ENCODE peak calls at places on chromosome 12, in six cellular contexts. B is K562, E is fibroblast of lung, I is cardiac fibroblast, U is progenitor cell of endocrine pancreas, R is pancreas. L is an unnamed sample.

GRCh38 chr12:14314801-14315200 is 50.7 kb upstream of the ATF7IP start:
- DNase-seq in B (no peak), E (no peak), I (no peak), U (no peak), R (no peak), L (no peak)

GRCh38 chr12:21336656-21337055 is 1.9 kb upstream of the SLCO1A2 start:
- DNase-seq in B (no peak), E (no peak), I (no peak), U (no peak), R (no peak), L (no peak)

GRCh38 chr12:26062566-26062965 is 62.3 kb downstream of the BHLHE41 start:
- DNase-seq in B (no peak), E (peak), I (peak), U (no peak), R (no peak), L (no peak)

GRCh38 chr12:108633534-108634224 is at the start of gene SELPLG:
- DNase-seq in B (no peak), E (no peak), I (no peak), U (no peak), R (no peak), L (peak)

GRCh38 chr12:47813491-47814196 is 6.1 kb downstream of the HDAC7 start:
- DNase-seq in B (peak), E (no peak), I (peak), U (no peak), R (no peak), L (peak)

GRCh38 chr12:15963271-15963670 is 52.1 kb downstream of the DERA start:
- DNase-seq in B (no peak), E (peak), I (peak), U (no peak), R (no peak), L (no peak)

GRCh38 chr12:52247622-52248540 is 14.8 kb downstream of the KRT7 start:
- DNase-seq in B (no peak), E (no peak), I (no peak), U (no peak), R (peak), L (no peak)

GRCh38 chr12:92614502-92614901 is 88.3 kb upstream of the PLEKHG7 start:
- DNase-seq in B (no peak), E (no peak), I (no peak), U (no peak), R (no peak), L (no peak)

GRCh38 chr12:120761581-120761980 is 36.0 kb downstream of the ACADS start:
- DNase-seq in B (no peak), E (peak), I (peak), U (no peak), R (no peak), L (no peak)

GRCh38 chr12:20257311-20257710 is 111.0 kb upstream of the PDE3A start:
- DNase-seq in B (no peak), E (peak), I (no peak), U (no peak), R (no peak), L (no peak)

GRCh38 chr12:27161458-27162228 is 79.3 kb upstream of the C12orf71 start:
- DNase-seq in B (no peak), E (no peak), I (peak), U (no peak), R (no peak), L (no peak)

GRCh38 chr12:19694627-19695026 is 255.3 kb downstream of the AEBP2 start:
- DNase-seq in B (no peak), E (peak), I (peak), U (no peak), R (no peak), L (no peak)

GRCh38 chr12:115464008-115464672 is 780.2 kb upstream of the TBX3 start:
- DNase-seq in B (no peak), E (no peak), I (no peak), U (no peak), R (no peak), L (no peak)

GRCh38 chr12:30753761-30754382 is 879 bp downstream of the CAPRIN2 start:
- DNase-seq in B (no peak), E (peak), I (peak), U (no peak), R (no peak), L (no peak)

GRCh38 chr12:38934078-38934584 is 28.7 kb upstream of the CPNE8 start:
- DNase-seq in B (peak), E (no peak), I (no peak), U (no peak), R (no peak), L (no peak)

GRCh38 chr12:69101505-69101904 is 137.9 kb upstream of the CPSF6 start:
- DNase-seq in B (no peak), E (peak), I (peak), U (no peak), R (peak), L (no peak)

GRCh38 chr12:89863332-89863938 is 154.8 kb upstream of the ATP2B1 start:
- DNase-seq in B (no peak), E (no peak), I (no peak), U (no peak), R (no peak), L (no peak)

GRCh38 chr12:23949212-23950010 is at the start of gene SOX5:
- DNase-seq in B (peak), E (peak), I (peak), U (peak), R (peak), L (no peak)

GRCh38 chr12:101823891-101824290 is 6.9 kb downstream of the GNPTAB start:
- DNase-seq in B (peak), E (peak), I (no peak), U (no peak), R (peak), L (peak)

GRCh38 chr12:17076335-17076734 is 470.4 kb upstream of the LMO3 start:
- DNase-seq in B (no peak), E (peak), I (no peak), U (no peak), R (no peak), L (no peak)

GRCh38 chr12:95473440-95473946 is 459 bp upstream of the METAP2 start:
- DNase-seq in B (peak), E (peak), I (peak), U (no peak), R (peak), L (no peak)

GRCh38 chr12:70393787-70394519 is 27.9 kb downstream of the KCNMB4 start:
- DNase-seq in B (no peak), E (peak), I (peak), U (no peak), R (no peak), L (no peak)

GRCh38 chr12:124603143-124603542 is 35.7 kb upstream of the NCOR2 start:
- DNase-seq in B (no peak), E (no peak), I (no peak), U (no peak), R (no peak), L (no peak)

GRCh38 chr12:40171501-40171900 is 53.3 kb upstream of the LRRK2 start:
- DNase-seq in B (no peak), E (no peak), I (peak), U (no peak), R (no peak), L (no peak)

GRCh38 chr12:553216-554000 is 93.7 kb downstream of the B4GALNT3 start:
- DNase-seq in B (no peak), E (no peak), I (no peak), U (no peak), R (no peak), L (peak)

GRCh38 chr12:124837958-124838803 is 25.5 kb downstream of the SCARB1 start:
- DNase-seq in B (no peak), E (peak), I (peak), U (no peak), R (peak), L (peak)

GRCh38 chr12:68560823-68561422 is 49.8 kb upstream of the RAP1B start:
- DNase-seq in B (no peak), E (no peak), I (no peak), U (no peak), R (no peak), L (no peak)

GRCh38 chr12:71195338-71195896 is 37.6 kb upstream of the TSPAN8 start:
- DNase-seq in B (no peak), E (no peak), I (no peak), U (no peak), R (no peak), L (no peak)

GRCh38 chr12:47120736-47121135 is 41.0 kb upstream of the AMIGO2 start:
- DNase-seq in B (no peak), E (no peak), I (no peak), U (no peak), R (no peak), L (no peak)

DNA sequence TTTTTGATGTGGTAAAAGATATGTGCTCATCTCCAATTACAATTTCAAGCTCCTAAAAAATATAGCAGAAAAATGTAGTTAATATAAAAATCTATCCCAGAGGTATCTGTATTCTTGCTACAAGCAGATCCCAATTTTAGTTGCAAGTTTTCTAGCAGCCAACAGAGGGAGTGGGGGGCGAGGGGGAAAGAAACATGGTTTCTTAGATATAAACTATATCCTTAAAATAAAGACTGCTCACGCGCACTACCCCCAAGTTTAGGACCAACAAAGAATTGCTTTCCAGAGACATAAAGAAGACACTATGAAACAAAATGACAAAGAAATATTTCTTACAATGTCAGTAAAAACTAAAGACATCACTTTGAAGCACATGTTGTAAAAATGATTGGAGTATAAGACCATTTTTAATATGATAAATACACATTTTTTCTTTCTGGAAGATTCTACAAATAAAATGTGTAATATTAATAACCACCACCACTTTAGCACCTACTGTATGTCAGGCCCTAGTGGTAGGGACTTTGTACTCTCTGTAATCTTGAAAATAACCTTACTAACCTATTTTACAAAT is 5.4 kb downstream of the MAGOHB start:
- DNase-seq in B (peak), E (peak), I (peak), U (no peak), R (no peak), L (no peak)
- TF ChIP-seq CTCF in B (peak), E (peak), I (peak), U (peak), R (no peak), L (no peak)

GRCh38 chr12:112978163-112979081 is at the start of gene OAS2:
- DNase-seq in B (no peak), E (peak), I (peak), U (no peak), R (no peak), L (peak)

GRCh38 chr12:112979281-112979680 is 962 bp downstream of the OAS2 start:
- DNase-seq in B (no peak), E (no peak), I (no peak), U (no peak), R (no peak), L (no peak)

GRCh38 chr12:112977139-112977538 is 1.2 kb upstream of the OAS2 start:
- DNase-seq in B (no peak), E (no peak), I (no peak), U (no peak), R (no peak), L (no peak)

GRCh38 chr12:112974904-112975303 is 3.4 kb upstream of the OAS2 start:
- DNase-seq in B (no peak), E (no peak), I (no peak), U (no peak), R (no peak), L (no peak)

DNA sequence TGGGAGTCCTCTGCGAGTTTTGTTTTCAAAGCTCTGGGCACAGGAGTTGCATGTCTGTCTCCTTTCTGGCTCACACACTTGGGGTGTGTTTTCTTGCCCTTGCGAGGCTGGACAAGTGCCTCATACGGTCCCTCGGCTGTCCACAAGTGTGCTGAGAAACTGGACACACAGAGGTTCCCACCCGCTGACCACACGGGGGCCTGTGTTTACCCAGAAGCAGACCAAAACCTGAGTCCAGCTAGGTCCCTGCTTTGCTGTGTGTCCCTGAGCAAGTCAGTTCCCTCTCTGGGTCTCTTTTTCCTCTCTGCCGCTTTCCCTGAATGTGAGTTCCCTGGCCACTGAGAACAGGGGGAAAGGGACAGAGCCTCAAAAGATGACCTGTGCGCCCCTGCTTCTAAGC is 678 bp upstream of the OAS2 start:
- DNase-seq in B (no peak), E (no peak), I (peak), U (no peak), R (no peak), L (no peak)
- TF ChIP-seq CTCF in B (no peak), E (no peak), I (no peak), U (no peak), R (no peak), L (no peak)

GRCh38 chr12:132432126-132432525 is 57.8 kb upstream of the FBRSL1 start:
- DNase-seq in B (no peak), E (no peak), I (no peak), U (no peak), R (no peak), L (no peak)

GRCh38 chr12:132432721-132433577 is 57.0 kb upstream of the FBRSL1 start:
- DNase-seq in B (no peak), E (no peak), I (no peak), U (no peak), R (no peak), L (no peak)

GRCh38 chr12:132429122-132429931 is 60.6 kb upstream of the FBRSL1 start:
- DNase-seq in B (no peak), E (no peak), I (no peak), U (no peak), R (peak), L (no peak)

GRCh38 chr12:132429932-132430643 is 59.9 kb upstream of the FBRSL1 start:
- DNase-seq in B (peak), E (no peak), I (peak), U (no peak), R (peak), L (peak)

DNA sequence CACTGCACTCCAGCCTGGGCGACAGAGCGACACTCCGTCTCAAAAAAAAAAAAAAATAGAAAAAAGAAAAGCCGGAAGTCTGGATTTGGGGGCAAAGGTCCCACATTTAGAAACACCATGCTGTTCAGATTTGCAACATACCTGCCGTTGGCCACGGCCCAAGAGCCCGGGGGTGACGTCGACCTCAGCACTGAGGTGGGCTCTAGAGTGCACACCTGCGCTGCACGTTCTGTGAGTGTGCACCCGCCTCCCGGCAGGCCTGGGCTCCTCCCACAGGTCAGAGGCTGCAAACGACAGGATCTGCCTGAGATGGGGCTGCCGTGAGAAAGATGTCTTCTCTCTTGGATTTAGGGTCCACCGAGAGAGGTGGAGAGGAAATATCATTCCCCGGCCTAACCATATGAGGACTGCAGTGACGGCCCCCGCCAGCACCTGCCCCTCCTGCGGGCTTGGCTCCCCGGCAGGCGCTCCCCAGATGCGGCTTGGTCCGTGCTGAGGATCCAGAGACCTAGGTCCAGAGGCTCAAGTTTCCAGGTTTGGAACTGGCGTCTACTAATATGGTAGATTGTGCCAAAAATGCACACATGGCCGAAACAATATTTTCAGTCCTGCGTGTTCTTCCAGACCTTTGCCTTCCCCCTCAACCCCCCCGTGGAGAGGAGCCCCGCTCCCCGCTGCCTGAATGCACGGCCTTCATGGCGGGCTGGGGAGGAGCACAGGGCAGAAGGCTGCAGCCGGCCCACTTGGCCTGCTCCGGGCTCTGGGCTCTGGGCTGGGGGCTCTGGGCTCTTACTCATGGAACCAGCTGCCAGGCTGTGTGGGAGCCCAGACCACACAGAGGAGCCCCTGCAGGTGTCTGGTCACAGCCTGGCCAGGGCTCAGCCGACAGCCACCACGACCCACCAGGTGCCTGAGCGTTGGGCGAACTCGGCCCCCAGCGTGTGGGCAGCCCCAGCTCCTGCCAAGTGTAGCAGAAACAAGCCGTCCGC is 58.8 kb upstream of the FBRSL1 start:
- DNase-seq in B (no peak), E (no peak), I (no peak), U (no peak), R (no peak), L (no peak)
- TF ChIP-seq CTCF in B (no peak), E (no peak), I (no peak), U (no peak), R (no peak), L (no peak)

GRCh38 chr12:57846285-57846576 is 298 bp downstream of the CTDSP2 start:
- DNase-seq in B (no peak), E (no peak), I (no peak), U (no peak), R (no peak), L (no peak)

GRCh38 chr12:57845478-57846284 is 848 bp downstream of the CTDSP2 start:
- DNase-seq in B (peak), E (peak), I (peak), U (peak), R (peak), L (peak)

GRCh38 chr12:57848208-57848607 is 1.7 kb upstream of the CTDSP2 start:
- DNase-seq in B (no peak), E (no peak), I (no peak), U (no peak), R (no peak), L (no peak)

GRCh38 chr12:57844725-57845477 is 1.6 kb downstream of the CTDSP2 start:
- DNase-seq in B (peak), E (peak), I (peak), U (peak), R (peak), L (peak)

DNA sequence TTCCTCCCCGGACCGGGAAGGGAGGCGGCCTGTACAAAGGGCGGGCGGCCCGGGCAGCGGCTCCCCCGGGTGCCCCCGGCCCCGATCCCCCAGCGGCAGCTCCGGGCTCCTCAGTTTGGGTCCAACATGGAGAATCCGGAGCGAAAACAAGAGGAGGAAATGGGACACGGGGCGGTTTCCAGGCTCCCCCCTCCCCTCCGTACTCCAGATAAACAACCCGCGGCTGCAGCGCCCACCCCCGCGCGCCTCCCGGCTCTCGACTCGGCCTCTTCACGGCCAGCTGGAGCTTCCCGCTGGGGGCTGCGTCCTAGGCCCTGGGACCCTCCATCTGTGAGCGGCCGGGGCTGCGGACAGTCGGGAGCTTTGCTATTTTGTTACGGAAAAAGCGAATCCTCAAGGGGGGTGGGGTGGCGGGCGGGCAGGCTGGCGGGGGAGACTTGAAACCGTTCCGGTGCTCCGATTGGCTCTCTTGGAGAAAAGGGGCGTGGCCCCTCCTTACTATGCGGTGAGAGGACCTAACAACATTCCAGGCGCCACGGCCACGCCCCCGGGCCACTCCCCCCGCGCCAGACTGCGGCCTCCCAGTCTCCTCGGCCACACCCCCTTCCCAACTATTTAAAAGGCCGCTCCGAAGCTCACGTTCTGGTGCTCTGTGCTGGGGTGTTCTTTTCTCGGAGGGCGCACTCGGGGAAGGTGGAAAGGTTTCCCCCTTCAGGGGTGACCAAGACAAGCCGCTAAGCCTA is at the start of gene CTDSP2:
- DNase-seq in B (peak), E (peak), I (peak), U (peak), R (peak), L (peak)
- TF ChIP-seq CTCF in B (no peak), E (no peak), I (no peak), U (no peak), R (no peak), L (no peak)

GRCh38 chr12:45170456-45171042 is 45.3 kb upstream of the ANO6 start:
- DNase-seq in B (peak), E (peak), I (peak), U (peak), R (peak), L (peak)
- TF ChIP-seq CTCF in B (peak), E (peak), I (peak), U (peak), R (peak), L (peak)

GRCh38 chr12:5556033-5556614 is 124.2 kb downstream of the NTF3 start:
- DNase-seq in B (peak), E (no peak), I (no peak), U (no peak), R (no peak), L (peak)
- TF ChIP-seq CTCF in B (peak), E (no peak), I (peak), U (peak), R (no peak), L (peak)

DNA sequence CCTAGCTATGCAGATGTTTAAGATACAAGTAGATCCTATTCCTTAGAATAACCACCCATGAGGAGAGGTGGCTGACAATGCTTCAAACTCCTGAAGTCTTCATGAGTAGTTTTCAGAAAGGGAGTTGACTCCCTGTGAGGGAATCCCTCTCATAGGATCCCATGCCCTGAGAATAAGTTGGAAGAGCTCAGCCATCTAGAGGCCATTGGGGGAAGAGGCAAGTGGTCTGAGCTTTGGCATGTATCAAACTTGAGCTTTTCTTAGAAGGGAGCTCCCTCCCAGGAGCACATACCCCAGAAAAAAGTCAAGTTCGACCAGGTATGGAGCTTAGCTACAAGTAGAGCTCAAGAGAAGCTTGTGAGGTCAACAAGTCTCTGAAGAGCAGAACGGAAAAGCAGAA is 165.7 kb upstream of the RBM19 start:
- DNase-seq in B (no peak), E (no peak), I (no peak), U (no peak), R (no peak), L (no peak)
- TF ChIP-seq CTCF in B (peak), E (no peak), I (no peak), U (peak), R (no peak), L (no peak)

L was measured in mucosa of descending colon.